ENCODE peak calls at places on chromosomes 12 and 14, in nine cellular contexts. One of them, this sample, is unnamed.

GRCh38 chr12:50275545-50275944 is 7.8 kb downstream of the LIMA1 start:
- DNase-seq in AG20443: no peak
- DNase-seq in bronchial epithelial cell: peak
- DNase-seq in progenitor cell of endocrine pancreas: no peak
- DNase-seq in CMK: no peak
- DNase-seq in KBM-7: peak
- DNase-seq in kidney epithelial cell: no peak
- DNase-seq in SW480: no peak
- DNase-seq in naive thymus-derived CD4-positive, alpha-beta T cell: no peak
- DNase-seq in this sample: no peak

GRCh38 chr12:131385313-131386166 is 325.4 kb upstream of the SFSWAP start:
- DNase-seq in kidney epithelial cell: no peak
- DNase-seq in SW480: no peak
- DNase-seq in CMK: no peak
- DNase-seq in bronchial epithelial cell: no peak
- DNase-seq in progenitor cell of endocrine pancreas: no peak
- DNase-seq in naive thymus-derived CD4-positive, alpha-beta T cell: no peak
- DNase-seq in AG20443: no peak
- DNase-seq in KBM-7: no peak
- DNase-seq in this sample: no peak

GRCh38 chr14:62670526-62670925 is 374.7 kb downstream of the KCNH5 start:
- DNase-seq in AG20443: no peak
- DNase-seq in KBM-7: no peak
- DNase-seq in kidney epithelial cell: no peak
- DNase-seq in bronchial epithelial cell: peak
- DNase-seq in progenitor cell of endocrine pancreas: no peak
- DNase-seq in SW480: no peak
- DNase-seq in naive thymus-derived CD4-positive, alpha-beta T cell: no peak
- DNase-seq in CMK: no peak
- DNase-seq in this sample: no peak

GRCh38 chr14:34883954-34884353 is 8.8 kb upstream of the BAZ1A start:
- DNase-seq in bronchial epithelial cell: no peak
- DNase-seq in naive thymus-derived CD4-positive, alpha-beta T cell: no peak
- DNase-seq in KBM-7: no peak
- DNase-seq in CMK: no peak
- DNase-seq in kidney epithelial cell: no peak
- DNase-seq in AG20443: no peak
- DNase-seq in SW480: no peak
- DNase-seq in progenitor cell of endocrine pancreas: no peak
- DNase-seq in this sample: no peak

GRCh38 chr12:80582431-80582830 is 125.0 kb upstream of the MYF6 start:
- DNase-seq in CMK: no peak
- DNase-seq in naive thymus-derived CD4-positive, alpha-beta T cell: no peak
- DNase-seq in AG20443: no peak
- DNase-seq in KBM-7: no peak
- DNase-seq in kidney epithelial cell: no peak
- DNase-seq in SW480: no peak
- DNase-seq in progenitor cell of endocrine pancreas: no peak
- DNase-seq in bronchial epithelial cell: no peak
- DNase-seq in this sample: no peak

GRCh38 chr12:57012600-57013465 is 3.5 kb downstream of the TAC3 start:
- DNase-seq in CMK: no peak
- DNase-seq in AG20443: no peak
- DNase-seq in naive thymus-derived CD4-positive, alpha-beta T cell: no peak
- DNase-seq in bronchial epithelial cell: no peak
- DNase-seq in kidney epithelial cell: no peak
- DNase-seq in KBM-7: no peak
- DNase-seq in progenitor cell of endocrine pancreas: no peak
- DNase-seq in SW480: no peak
- DNase-seq in this sample: no peak

GRCh38 chr14:30020687-30021086 is 93.0 kb upstream of the PRKD1 start:
- DNase-seq in kidney epithelial cell: no peak
- DNase-seq in CMK: no peak
- DNase-seq in naive thymus-derived CD4-positive, alpha-beta T cell: no peak
- DNase-seq in SW480: no peak
- DNase-seq in KBM-7: no peak
- DNase-seq in progenitor cell of endocrine pancreas: no peak
- DNase-seq in bronchial epithelial cell: no peak
- DNase-seq in AG20443: no peak
- DNase-seq in this sample: no peak

GRCh38 chr12:57241556-57242310 is 9.3 kb downstream of the STAC3 start:
- DNase-seq in CMK: no peak
- DNase-seq in KBM-7: no peak
- DNase-seq in naive thymus-derived CD4-positive, alpha-beta T cell: no peak
- DNase-seq in kidney epithelial cell: no peak
- DNase-seq in bronchial epithelial cell: no peak
- DNase-seq in AG20443: no peak
- DNase-seq in progenitor cell of endocrine pancreas: no peak
- DNase-seq in SW480: no peak
- DNase-seq in this sample: no peak

GRCh38 chr12:22312336-22312735 is 22.2 kb downstream of the ST8SIA1 start:
- DNase-seq in progenitor cell of endocrine pancreas: no peak
- DNase-seq in naive thymus-derived CD4-positive, alpha-beta T cell: no peak
- DNase-seq in bronchial epithelial cell: peak
- DNase-seq in KBM-7: no peak
- DNase-seq in SW480: no peak
- DNase-seq in CMK: no peak
- DNase-seq in kidney epithelial cell: no peak
- DNase-seq in AG20443: peak
- DNase-seq in this sample: no peak

GRCh38 chr12:113880337-113880736 is 85.8 kb downstream of the RBM19 start:
- DNase-seq in bronchial epithelial cell: no peak
- DNase-seq in naive thymus-derived CD4-positive, alpha-beta T cell: no peak
- DNase-seq in kidney epithelial cell: no peak
- DNase-seq in AG20443: no peak
- DNase-seq in SW480: no peak
- DNase-seq in KBM-7: no peak
- DNase-seq in progenitor cell of endocrine pancreas: no peak
- DNase-seq in CMK: no peak
- DNase-seq in this sample: no peak

GRCh38 chr12:108309674-108310312 is 29.3 kb downstream of the CMKLR1 start:
- DNase-seq in kidney epithelial cell: no peak
- DNase-seq in progenitor cell of endocrine pancreas: no peak
- DNase-seq in bronchial epithelial cell: no peak
- DNase-seq in naive thymus-derived CD4-positive, alpha-beta T cell: no peak
- DNase-seq in AG20443: no peak
- DNase-seq in CMK: no peak
- DNase-seq in SW480: no peak
- DNase-seq in KBM-7: no peak
- DNase-seq in this sample: no peak

GRCh38 chr12:80721326-80721725 is 4.6 kb downstream of the MYF5 start:
- DNase-seq in progenitor cell of endocrine pancreas: no peak
- DNase-seq in bronchial epithelial cell: no peak
- DNase-seq in SW480: no peak
- DNase-seq in CMK: no peak
- DNase-seq in KBM-7: no peak
- DNase-seq in kidney epithelial cell: no peak
- DNase-seq in naive thymus-derived CD4-positive, alpha-beta T cell: no peak
- DNase-seq in AG20443: no peak
- DNase-seq in this sample: no peak

GRCh38 chr12:88207921-88208640 is 66.0 kb downstream of the TMTC3 start:
- DNase-seq in CMK: no peak
- DNase-seq in bronchial epithelial cell: peak
- DNase-seq in progenitor cell of endocrine pancreas: no peak
- DNase-seq in SW480: no peak
- DNase-seq in naive thymus-derived CD4-positive, alpha-beta T cell: no peak
- DNase-seq in KBM-7: no peak
- DNase-seq in kidney epithelial cell: no peak
- DNase-seq in AG20443: peak
- DNase-seq in this sample: no peak

GRCh38 chr12:15193927-15194326 is 27.3 kb downstream of the RERG start:
- DNase-seq in naive thymus-derived CD4-positive, alpha-beta T cell: no peak
- DNase-seq in CMK: no peak
- DNase-seq in kidney epithelial cell: no peak
- DNase-seq in bronchial epithelial cell: peak
- DNase-seq in progenitor cell of endocrine pancreas: no peak
- DNase-seq in AG20443: no peak
- DNase-seq in SW480: no peak
- DNase-seq in KBM-7: no peak
- DNase-seq in this sample: no peak

GRCh38 chr12:100267603-100268281 is 765 bp downstream of the SCYL2 start:
- DNase-seq in progenitor cell of endocrine pancreas: no peak
- DNase-seq in naive thymus-derived CD4-positive, alpha-beta T cell: peak
- DNase-seq in bronchial epithelial cell: peak
- DNase-seq in KBM-7: peak
- DNase-seq in CMK: no peak
- DNase-seq in AG20443: peak
- DNase-seq in SW480: peak
- DNase-seq in kidney epithelial cell: no peak
- DNase-seq in this sample: no peak

GRCh38 chr12:110531741-110532333 is 29.7 kb downstream of the RAD9B start:
- DNase-seq in CMK: no peak
- DNase-seq in SW480: peak
- DNase-seq in kidney epithelial cell: no peak
- DNase-seq in bronchial epithelial cell: peak
- DNase-seq in progenitor cell of endocrine pancreas: no peak
- DNase-seq in AG20443: peak
- DNase-seq in KBM-7: no peak
- DNase-seq in naive thymus-derived CD4-positive, alpha-beta T cell: no peak
- DNase-seq in this sample: no peak

GRCh38 chr14:54653764-54654469 is 87.0 kb downstream of the SAMD4A start:
- DNase-seq in kidney epithelial cell: no peak
- DNase-seq in KBM-7: peak
- DNase-seq in naive thymus-derived CD4-positive, alpha-beta T cell: no peak
- DNase-seq in SW480: peak
- DNase-seq in CMK: peak
- DNase-seq in bronchial epithelial cell: no peak
- DNase-seq in progenitor cell of endocrine pancreas: no peak
- DNase-seq in AG20443: peak
- DNase-seq in this sample: no peak

GRCh38 chr12:9118161-9118560 is 2.4 kb upstream of the A2M start:
- DNase-seq in AG20443: no peak
- DNase-seq in CMK: peak
- DNase-seq in bronchial epithelial cell: peak
- DNase-seq in naive thymus-derived CD4-positive, alpha-beta T cell: no peak
- DNase-seq in KBM-7: peak
- DNase-seq in progenitor cell of endocrine pancreas: no peak
- DNase-seq in SW480: no peak
- DNase-seq in kidney epithelial cell: no peak
- DNase-seq in this sample: no peak

GRCh38 chr12:28780960-28781359 is 368.1 kb upstream of the FAR2 start:
- DNase-seq in CMK: no peak
- DNase-seq in bronchial epithelial cell: no peak
- DNase-seq in SW480: no peak
- DNase-seq in progenitor cell of endocrine pancreas: no peak
- DNase-seq in naive thymus-derived CD4-positive, alpha-beta T cell: no peak
- DNase-seq in AG20443: no peak
- DNase-seq in kidney epithelial cell: no peak
- DNase-seq in KBM-7: no peak
- DNase-seq in this sample: no peak

GRCh38 chr12:132452596-132453350 is 37.2 kb upstream of the FBRSL1 start:
- DNase-seq in kidney epithelial cell: no peak
- DNase-seq in naive thymus-derived CD4-positive, alpha-beta T cell: no peak
- DNase-seq in AG20443: no peak
- DNase-seq in bronchial epithelial cell: no peak
- DNase-seq in KBM-7: no peak
- DNase-seq in progenitor cell of endocrine pancreas: no peak
- DNase-seq in SW480: no peak
- DNase-seq in CMK: no peak
- DNase-seq in this sample: no peak

GRCh38 chr14:67994561-67994960 is 175.0 kb downstream of the RAD51B start:
- DNase-seq in SW480: no peak
- DNase-seq in CMK: no peak
- DNase-seq in KBM-7: no peak
- DNase-seq in progenitor cell of endocrine pancreas: no peak
- DNase-seq in bronchial epithelial cell: no peak
- DNase-seq in kidney epithelial cell: no peak
- DNase-seq in AG20443: no peak
- DNase-seq in naive thymus-derived CD4-positive, alpha-beta T cell: no peak
- DNase-seq in this sample: no peak

GRCh38 chr12:78530065-78530765 is 334.4 kb upstream of the SYT1 start:
- DNase-seq in CMK: no peak
- DNase-seq in KBM-7: no peak
- DNase-seq in kidney epithelial cell: peak
- DNase-seq in bronchial epithelial cell: peak
- DNase-seq in naive thymus-derived CD4-positive, alpha-beta T cell: no peak
- DNase-seq in progenitor cell of endocrine pancreas: no peak
- DNase-seq in AG20443: peak
- DNase-seq in SW480: no peak
- DNase-seq in this sample: no peak

GRCh38 chr12:127770123-127770522 is 496.8 kb upstream of the TMEM132C start:
- DNase-seq in CMK: peak
- DNase-seq in kidney epithelial cell: no peak
- DNase-seq in KBM-7: peak
- DNase-seq in naive thymus-derived CD4-positive, alpha-beta T cell: no peak
- DNase-seq in SW480: no peak
- DNase-seq in bronchial epithelial cell: no peak
- DNase-seq in AG20443: no peak
- DNase-seq in progenitor cell of endocrine pancreas: no peak
- DNase-seq in this sample: no peak

GRCh38 chr14:102516531-102517411 is 7.2 kb upstream of the ANKRD9 start:
- DNase-seq in bronchial epithelial cell: no peak
- DNase-seq in SW480: peak
- DNase-seq in kidney epithelial cell: no peak
- DNase-seq in naive thymus-derived CD4-positive, alpha-beta T cell: peak
- DNase-seq in KBM-7: peak
- DNase-seq in CMK: no peak
- DNase-seq in AG20443: peak
- DNase-seq in progenitor cell of endocrine pancreas: peak
- DNase-seq in this sample: peak

GRCh38 chr12:80681-81190 is 14.2 kb downstream of the IQSEC3 start:
- DNase-seq in progenitor cell of endocrine pancreas: no peak
- DNase-seq in kidney epithelial cell: no peak
- DNase-seq in KBM-7: no peak
- DNase-seq in bronchial epithelial cell: no peak
- DNase-seq in SW480: no peak
- DNase-seq in CMK: no peak
- DNase-seq in AG20443: no peak
- DNase-seq in naive thymus-derived CD4-positive, alpha-beta T cell: no peak
- DNase-seq in this sample: no peak